ENCODE peak calls at places on chromosome 3, in four cellular contexts. One of them, this sample, is unnamed. For H3K36me3, the result is how much of the 10 kb centered on the place peaks cover.

GRCh38 chr3:36548712-36549111 is 168.4 kb downstream of the STAC start:
- DNase-seq in K562: no peak
- DNase-seq in SK-N-SH: no peak
- DNase-seq in HepG2: no peak
- DNase-seq in this sample: no peak

GRCh38 chr3:193980326-193980725 is 155.6 kb upstream of the HES1 start:
- DNase-seq in K562: no peak
- DNase-seq in SK-N-SH: no peak
- DNase-seq in HepG2: no peak
- DNase-seq in this sample: no peak

GRCh38 chr3:66233033-66233432 is 12.2 kb downstream of the SLC25A26 start:
- DNase-seq in HepG2: no peak
- DNase-seq in SK-N-SH: peak
- DNase-seq in K562: no peak
- DNase-seq in this sample: no peak

GRCh38 chr3:119810018-119810435 is 28.1 kb downstream of the NR1I2 start:
- DNase-seq in SK-N-SH: no peak
- DNase-seq in HepG2: no peak
- DNase-seq in K562: no peak
- DNase-seq in this sample: peak

GRCh38 chr3:134376786-134377431 is 2.7 kb upstream of the AMOTL2 start:
- DNase-seq in HepG2: no peak
- DNase-seq in K562: no peak
- DNase-seq in SK-N-SH: no peak
- DNase-seq in this sample: no peak

GRCh38 chr3:184336484-184337230 is 743 bp upstream of the FAM131A start:
- DNase-seq in HepG2: peak
- DNase-seq in SK-N-SH: peak
- DNase-seq in K562: no peak
- DNase-seq in this sample: peak

GRCh38 chr3:31615071-31615875 is 82.5 kb downstream of the STT3B start:
- DNase-seq in SK-N-SH: no peak
- DNase-seq in HepG2: no peak
- DNase-seq in K562: no peak
- DNase-seq in this sample: no peak

GRCh38 chr3:72178463-72179106 is 393.6 kb upstream of the PROK2 start:
- DNase-seq in K562: no peak
- DNase-seq in HepG2: no peak
- DNase-seq in SK-N-SH: no peak
- DNase-seq in this sample: no peak

GRCh38 chr3:55332191-55332590 is 154.9 kb downstream of the WNT5A start:
- DNase-seq in K562: no peak
- DNase-seq in SK-N-SH: no peak
- DNase-seq in HepG2: no peak
- DNase-seq in this sample: no peak

GRCh38 chr3:173983353-173983752 is 585.8 kb downstream of the NLGN1 start:
- DNase-seq in SK-N-SH: no peak
- DNase-seq in HepG2: no peak
- DNase-seq in K562: no peak
- DNase-seq in this sample: peak

GRCh38 chr3:45604999-45605398 is 10.4 kb downstream of the LIMD1 start:
- DNase-seq in HepG2: no peak
- DNase-seq in SK-N-SH: no peak
- DNase-seq in K562: no peak
- DNase-seq in this sample: no peak

GRCh38 chr3:16723994-16724393 is 118.8 kb upstream of the DAZL start:
- DNase-seq in HepG2: no peak
- DNase-seq in SK-N-SH: no peak
- DNase-seq in K562: no peak
- DNase-seq in this sample: peak

GRCh38 chr3:108757404-108757982 is at the start of gene RETNLB:
- DNase-seq in SK-N-SH: no peak
- DNase-seq in K562: no peak
- DNase-seq in HepG2: no peak
- DNase-seq in this sample: no peak

GRCh38 chr3:184227481-184227935 is 1.9 kb upstream of the VWA5B2 start:
- DNase-seq in K562: peak
- DNase-seq in SK-N-SH: peak
- DNase-seq in HepG2: peak
- DNase-seq in this sample: no peak

GRCh38 chr3:25661694-25662455 is 2.8 kb downstream of the TOP2B start:
- DNase-seq in SK-N-SH: peak
- DNase-seq in HepG2: no peak
- DNase-seq in K562: no peak
- DNase-seq in this sample: peak

GRCh38 chr3:136955813-136956212 is 2.0 kb upstream of the IL20RB start:
- DNase-seq in HepG2: peak
- DNase-seq in K562: no peak
- DNase-seq in SK-N-SH: no peak
- DNase-seq in this sample: peak

GRCh38 chr3:182809523-182809922 is 16.2 kb downstream of the ATP11B start:
- DNase-seq in SK-N-SH: peak
- DNase-seq in K562: no peak
- DNase-seq in HepG2: no peak
- DNase-seq in this sample: no peak

GRCh38 chr3:107710851-107711250 is 188.1 kb downstream of the BBX start:
- DNase-seq in SK-N-SH: no peak
- DNase-seq in K562: peak
- DNase-seq in HepG2: no peak
- DNase-seq in this sample: peak

GRCh38 chr3:43932921-43933320 is 242.2 kb downstream of the ABHD5 start:
- DNase-seq in SK-N-SH: peak
- DNase-seq in HepG2: no peak
- DNase-seq in K562: no peak
- DNase-seq in this sample: no peak

GRCh38 chr3:131612745-131613144 is 110.0 kb upstream of the MRPL3 start:
- DNase-seq in SK-N-SH: no peak
- DNase-seq in HepG2: no peak
- DNase-seq in K562: no peak
- DNase-seq in this sample: no peak

GRCh38 chr3:43691120-43692002 is 623 bp downstream of the ABHD5 start:
- DNase-seq in SK-N-SH: peak
- DNase-seq in HepG2: peak
- DNase-seq in K562: peak
- DNase-seq in this sample: peak

GRCh38 chr3:43905157-43905556 is 214.4 kb downstream of the ABHD5 start:
- DNase-seq in SK-N-SH: no peak
- DNase-seq in HepG2: no peak
- DNase-seq in K562: no peak
- DNase-seq in this sample: no peak

GRCh38 chr3:165683947-165684346 is 153.3 kb downstream of the BCHE start:
- DNase-seq in SK-N-SH: no peak
- DNase-seq in K562: no peak
- DNase-seq in HepG2: no peak
- DNase-seq in this sample: no peak

GRCh38 chr3:144866504-144866903 is 894.9 kb downstream of the DIPK2A start:
- DNase-seq in K562: no peak
- DNase-seq in SK-N-SH: no peak
- DNase-seq in HepG2: no peak
- DNase-seq in this sample: no peak

DNA sequence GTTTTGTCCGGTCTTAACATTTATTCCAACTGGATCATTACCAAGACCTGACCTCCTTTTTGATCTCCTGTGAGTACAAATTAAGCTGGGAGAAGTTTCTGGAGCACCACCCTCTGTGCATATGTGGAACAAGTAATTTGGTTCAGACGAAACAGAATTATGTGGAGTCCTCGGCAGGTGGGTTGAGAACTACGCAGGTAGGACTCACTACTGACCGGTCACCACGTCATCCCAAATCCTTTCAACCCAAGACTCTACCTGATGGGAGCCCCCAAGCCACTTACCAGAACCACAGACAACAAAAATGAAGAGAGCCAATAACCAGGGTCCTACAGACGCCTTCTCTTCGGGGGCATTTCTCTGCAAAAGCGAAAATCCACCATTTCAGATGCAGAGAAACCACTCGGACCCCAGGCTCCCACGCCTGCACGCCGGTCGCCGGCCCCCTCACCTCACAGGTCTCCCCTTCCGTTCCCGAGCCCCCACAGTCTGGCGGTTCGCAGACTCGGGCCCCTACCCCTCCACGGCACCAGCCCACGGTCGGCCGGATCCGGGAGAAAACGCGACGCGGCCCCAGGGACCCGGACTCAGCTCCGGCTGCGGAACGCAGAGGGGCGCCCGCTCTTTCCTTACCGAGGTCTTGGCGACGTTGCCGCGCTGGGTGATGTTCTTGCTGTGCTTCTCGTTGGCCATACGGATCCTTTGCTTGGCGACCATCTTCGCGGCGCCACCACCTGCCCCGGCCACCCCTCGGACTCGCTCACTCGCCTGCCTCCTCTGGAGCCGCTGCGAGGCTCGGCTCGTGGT is 674 bp downstream of the SERP1 start:
- DNase-seq in K562: peak
- DNase-seq in HepG2: peak
- DNase-seq in SK-N-SH: no peak
- DNase-seq in this sample: no peak
- TF ChIP-seq MXI1 in K562: no peak
- TF ChIP-seq MXI1 in HepG2: no peak
- TF ChIP-seq MXI1 in SK-N-SH: no peak
- TF ChIP-seq MXI1 in this sample: no peak

GRCh38 chr3:122405015-122405414 is 10.8 kb downstream of the WDR5B start:
- DNase-seq in HepG2: no peak
- DNase-seq in K562: no peak
- DNase-seq in SK-N-SH: no peak
- DNase-seq in this sample: no peak

GRCh38 chr3:122407946-122408345 is 7.9 kb downstream of the WDR5B start:
- DNase-seq in SK-N-SH: no peak
- DNase-seq in K562: no peak
- DNase-seq in HepG2: no peak
- DNase-seq in this sample: no peak

GRCh38 chr3:122409392-122409791 is 6.5 kb downstream of the WDR5B start:
- DNase-seq in HepG2: no peak
- DNase-seq in K562: no peak
- DNase-seq in SK-N-SH: no peak
- DNase-seq in this sample: no peak

GRCh38 chr3:122403489-122403888 is 12.4 kb downstream of the WDR5B start:
- DNase-seq in K562: no peak
- DNase-seq in HepG2: no peak
- DNase-seq in SK-N-SH: no peak
- DNase-seq in this sample: peak

GRCh38 chr3:122406198-122406597 is 9.7 kb downstream of the WDR5B start:
- DNase-seq in HepG2: no peak
- DNase-seq in SK-N-SH: no peak
- DNase-seq in K562: no peak
- DNase-seq in this sample: no peak
- H3K36me3 ChIP-seq in HepG2: under half
- H3K36me3 ChIP-seq in SK-N-SH: under half
- H3K36me3 ChIP-seq in K562: half or more
- H3K36me3 ChIP-seq in this sample: under half

DNA sequence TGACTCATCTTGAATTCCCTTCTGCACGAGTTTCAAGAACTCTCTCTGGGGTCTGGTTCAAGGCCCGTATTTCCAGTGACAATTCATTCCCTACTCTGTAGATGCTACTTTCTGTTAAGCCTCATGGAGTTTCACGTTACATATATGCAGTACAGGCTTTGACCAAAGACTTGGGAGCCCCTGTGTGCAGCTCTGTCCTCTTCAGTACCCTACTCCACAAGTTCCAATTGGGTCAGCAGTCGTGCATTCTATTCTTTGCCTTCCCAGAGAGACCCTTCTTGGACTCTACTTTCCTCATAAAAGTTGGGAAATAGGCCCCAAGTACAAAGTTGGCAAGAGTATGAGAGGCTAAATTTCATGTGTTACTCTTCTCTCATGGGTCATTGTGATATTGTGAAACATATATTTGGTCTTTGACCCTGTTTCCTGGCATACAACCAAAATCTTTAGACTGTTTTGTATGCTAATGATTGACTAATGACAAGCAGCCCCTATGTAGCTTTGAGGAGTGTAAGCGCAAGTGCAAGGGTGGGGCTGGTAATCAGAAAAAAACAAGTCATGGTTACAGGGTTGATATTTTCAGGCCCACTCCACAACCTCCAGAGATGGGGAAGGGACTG is 15.0 kb upstream of the CCDC50 start:
- DNase-seq in HepG2: peak
- DNase-seq in K562: no peak
- DNase-seq in SK-N-SH: no peak
- DNase-seq in this sample: no peak
- TF ChIP-seq USF2 in HepG2: no peak
- TF ChIP-seq USF2 in K562: no peak
- TF ChIP-seq USF2 in SK-N-SH: no peak
- TF ChIP-seq USF2 in this sample: no peak

GRCh38 chr3:38816026-38816425 is at the start of gene SCN10A:
- DNase-seq in HepG2: no peak
- DNase-seq in K562: no peak
- DNase-seq in SK-N-SH: no peak
- DNase-seq in this sample: no peak

GRCh38 chr3:38805765-38806386 is 10.1 kb downstream of the SCN10A start:
- DNase-seq in SK-N-SH: no peak
- DNase-seq in HepG2: peak
- DNase-seq in K562: peak
- DNase-seq in this sample: peak

DNA sequence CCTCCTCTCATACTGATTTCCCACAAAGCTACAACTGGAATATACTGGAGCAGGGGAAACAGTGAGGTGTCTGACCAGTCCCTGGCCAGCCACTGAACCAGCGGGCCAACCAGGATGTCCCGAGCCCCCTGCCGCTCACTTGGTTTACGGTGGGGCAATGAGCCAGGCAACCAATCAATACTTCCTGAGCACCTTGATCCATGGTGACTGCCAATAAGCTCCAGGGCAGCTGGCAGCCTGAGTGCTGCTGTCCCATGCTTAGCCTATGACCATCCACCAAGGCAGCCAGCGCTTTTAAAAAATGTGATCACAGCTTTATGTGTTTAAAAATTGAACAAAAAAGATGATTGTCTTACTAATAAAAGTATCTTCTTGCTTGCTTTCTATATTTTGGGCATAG is 4.2 kb downstream of the SCN10A start:
- DNase-seq in HepG2: no peak
- DNase-seq in SK-N-SH: no peak
- DNase-seq in K562: no peak
- DNase-seq in this sample: no peak
- TF ChIP-seq MXI1 in HepG2: no peak
- TF ChIP-seq MXI1 in SK-N-SH: no peak
- TF ChIP-seq MXI1 in K562: no peak
- TF ChIP-seq MXI1 in this sample: no peak

GRCh38 chr3:127228866-127229265 is 35.9 kb downstream of the PRR23E start:
- DNase-seq in SK-N-SH: no peak
- DNase-seq in HepG2: no peak
- DNase-seq in K562: no peak
- DNase-seq in this sample: no peak
- H3K36me3 ChIP-seq in SK-N-SH: under half
- H3K36me3 ChIP-seq in HepG2: under half
- H3K36me3 ChIP-seq in K562: under half
- H3K36me3 ChIP-seq in this sample: under half